ENCODE peak calls at places on chromosome 4, in five cellular contexts. Z is anterior cingulate cortex; Y is SK-N-DZ; R is left lung; O is stimulated activated naive B cell treated with anti-CD40 and anti-IgM and Interleukin-4, amounts not matched to agents 10 μg/mL and 1 μg/mL and 100 μg/mL, for 72 hours. X is an unnamed sample.

GRCh38 chr4:37441231-37442061 is 196.9 kb downstream of the NWD2 start:
- DNase-seq in Z (no peak), Y (no peak), R (no peak), O (no peak), X (no peak)

GRCh38 chr4:14943749-14944148 is 58.5 kb upstream of the CPEB2 start:
- DNase-seq in Z (no peak), Y (no peak), R (no peak), O (no peak), X (no peak)

GRCh38 chr4:24496597-24496996 is 87.8 kb downstream of the DHX15 start:
- DNase-seq in Z (no peak), Y (no peak), R (no peak), O (no peak), X (no peak)

GRCh38 chr4:151415978-151416377 is 7.0 kb downstream of the FHIP1A start:
- DNase-seq in Z (no peak), Y (no peak), R (no peak), O (no peak), X (no peak)

GRCh38 chr4:173167793-173168395 is 717 bp upstream of the GALNT7 start:
- DNase-seq in Z (peak; percentile 21), Y (peak; percentile 72), R (peak; percentile 50), O (no peak), X (peak; percentile 26)

GRCh38 chr4:183987529-183987946 is 82.4 kb downstream of the STOX2 start:
- DNase-seq in Z (peak; percentile 50), Y (peak; percentile 27), R (peak; percentile 78), O (no peak), X (peak; percentile 43)

GRCh38 chr4:117068120-117068519 is 17.3 kb downstream of the TRAM1L1 start:
- DNase-seq in Z (no peak), Y (no peak), R (no peak), O (no peak), X (no peak)

GRCh38 chr4:149997881-149998421 is 80.3 kb upstream of the DCLK2 start:
- DNase-seq in Z (no peak), Y (no peak), R (no peak), O (no peak), X (no peak)

GRCh38 chr4:33111106-33111505 is 2390.9 kb downstream of the PCDH7 start:
- DNase-seq in Z (no peak), Y (no peak), R (no peak), O (no peak), X (no peak)

GRCh38 chr4:76199664-76200211 is 13.9 kb downstream of the SCARB2 start:
- DNase-seq in Z (peak; percentile 18), Y (no peak), R (no peak), O (peak; percentile 77), X (no peak)

GRCh38 chr4:54091637-54092404 is 8.1 kb upstream of the GSX2 start:
- DNase-seq in Z (peak; percentile 66), Y (peak; percentile 74), R (peak; percentile 79), O (peak; percentile 49), X (peak; percentile 68)

GRCh38 chr4:158644341-158644740 is 27.3 kb downstream of the C4orf46 start:
- DNase-seq in Z (no peak), Y (no peak), R (no peak), O (no peak), X (no peak)

GRCh38 chr4:4387531-4388311 is 819 bp downstream of the NSG1 start:
- DNase-seq in Z (no peak), Y (no peak), R (no peak), O (no peak), X (no peak)

GRCh38 chr4:8051644-8052043 is 107.0 kb downstream of the ABLIM2 start:
- DNase-seq in Z (no peak), Y (no peak), R (no peak), O (no peak), X (no peak)

GRCh38 chr4:151822331-151822730 is 61.5 kb upstream of the GATB start:
- DNase-seq in Z (no peak), Y (no peak), R (no peak), O (no peak), X (no peak)

GRCh38 chr4:181593703-181594102 is 649.5 kb upstream of the TENM3 start:
- DNase-seq in Z (no peak), Y (no peak), R (no peak), O (no peak), X (no peak)

GRCh38 chr4:38255572-38255971 is 295.4 kb downstream of the PTTG2 start:
- DNase-seq in Z (no peak), Y (no peak), R (no peak), O (no peak), X (no peak)

GRCh38 chr4:13866881-13867280 is 239.4 kb upstream of the BOD1L1 start:
- DNase-seq in Z (no peak), Y (no peak), R (no peak), O (no peak), X (no peak)

GRCh38 chr4:113442821-113443220 is 318.7 kb downstream of the CAMK2D start:
- DNase-seq in Z (no peak), Y (no peak), R (no peak), O (no peak), X (no peak)